ENCODE peak calls at places on chromosomes 11 and 22, in four cellular contexts. S is NCI-H1417, T is HAP-1, V is H7. Q is an unnamed sample.

GRCh38 chr11:79129702-79130101 is 311.1 kb downstream of the TENM4 start:
- DNase-seq in S (no peak), V (no peak), T (no peak), Q (no peak)

GRCh38 chr22:24503137-24503850 is 8.2 kb downstream of the UPB1 start:
- DNase-seq in S (no peak), T (peak), V (peak), Q (no peak)

GRCh38 chr11:118443590-118444218 is 7.4 kb downstream of the KMT2A start:
- DNase-seq in T (no peak), V (no peak), S (no peak), Q (no peak)

GRCh38 chr11:96111308-96111707 is 187.4 kb upstream of the MTMR2 start:
- DNase-seq in T (no peak), V (no peak), S (no peak), Q (no peak)

GRCh38 chr11:107859459-107860239 is 1.1 kb upstream of the SLC35F2 start:
- DNase-seq in S (peak), V (peak), T (peak), Q (peak)

GRCh38 chr11:117670443-117670842 is 126.6 kb downstream of the DSCAML1 start:
- DNase-seq in T (peak), S (no peak), V (no peak), Q (no peak)

GRCh38 chr11:75269896-75270295 is 29.3 kb downstream of the TPBGL start:
- DNase-seq in V (no peak), T (no peak), S (no peak), Q (no peak)

GRCh38 chr22:45934659-45935341 is 42.2 kb downstream of the WNT7B start:
- DNase-seq in S (peak), T (no peak), V (no peak), Q (peak)

GRCh38 chr11:2857918-2858317 is 27.7 kb downstream of the CDKN1C start:
- DNase-seq in S (no peak), T (no peak), V (no peak), Q (no peak)

GRCh38 chr11:95711162-95711944 is 78.2 kb downstream of the FAM76B start:
- DNase-seq in V (no peak), T (no peak), S (no peak), Q (no peak)

GRCh38 chr11:107689317-107690202 is 22.3 kb downstream of the SLN start:
- DNase-seq in S (peak), V (peak), T (peak), Q (peak)

GRCh38 chr22:20017622-20017958 is 967 bp upstream of the ARVCF start:
- DNase-seq in T (no peak), S (no peak), V (no peak), Q (no peak)

GRCh38 chr11:2367266-2368160 is 9.6 kb upstream of the CD81 start:
- DNase-seq in T (no peak), V (peak), S (no peak), Q (no peak)

GRCh38 chr11:129192150-129192549 is at the start of gene ARHGAP32:
- DNase-seq in S (peak), V (no peak), T (no peak), Q (peak)

GRCh38 chr22:25013634-25014033 is 61.1 kb downstream of the KIAA1671 start:
- DNase-seq in S (no peak), V (no peak), T (peak), Q (peak)

Q was measured in DMS153.